ENCODE peak calls at places on chromosome 3, in eight cellular contexts. E is breast epithelium, Y is HepG2, M is cardiac muscle cell, K is HFF-Myc, H is GM12865, S is endothelial cell, A is GM13976. F is an unnamed sample.

GRCh38 chr3:55615039-55615693 is 128.1 kb upstream of the WNT5A start:
- DNase-seq in E (no peak), Y (no peak), M (no peak), K (no peak), H (no peak), S (no peak), A (no peak), F (no peak)

GRCh38 chr3:181933052-181933618 is 221.4 kb downstream of the SOX2 start:
- DNase-seq in E (no peak), Y (no peak), M (no peak), K (no peak), H (peak; percentile 64), S (no peak), A (no peak), F (no peak)

GRCh38 chr3:46378426-46378942 is 7.7 kb downstream of the CCR5 start:
- DNase-seq in E (no peak), Y (peak; percentile 27), M (peak; percentile 67), K (no peak), H (peak; percentile 75), S (peak; percentile 73), A (peak; percentile 59), F (peak; percentile 81)

GRCh38 chr3:122902326-122902725 is 107.5 kb downstream of the SLC49A4 start:
- DNase-seq in E (no peak), Y (no peak), M (no peak), K (no peak), H (no peak), S (no peak), A (no peak), F (no peak)

GRCh38 chr3:125231895-125232294 is 19.3 kb upstream of the SLC12A8 start:
- DNase-seq in E (no peak), Y (no peak), M (peak; percentile 82), K (no peak), H (no peak), S (no peak), A (no peak), F (no peak)

GRCh38 chr3:37810788-37811187 is 50.9 kb upstream of the CTDSPL start:
- DNase-seq in E (no peak), Y (no peak), M (no peak), K (no peak), H (no peak), S (no peak), A (no peak), F (no peak)

GRCh38 chr3:152419748-152420147 is 151.0 kb downstream of the MBNL1 start:
- DNase-seq in E (no peak), Y (no peak), M (no peak), K (no peak), H (no peak), S (no peak), A (no peak), F (peak; percentile 65)

GRCh38 chr3:27219127-27219860 is 149.9 kb downstream of the NEK10 start:
- DNase-seq in E (no peak), Y (no peak), M (no peak), K (no peak), H (no peak), S (no peak), A (no peak), F (no peak)

GRCh38 chr3:106034313-106034712 is 165.5 kb upstream of the CBLB start:
- DNase-seq in E (no peak), Y (no peak), M (no peak), K (no peak), H (no peak), S (no peak), A (no peak), F (no peak)

GRCh38 chr3:151379083-151379734 is 5.3 kb downstream of the P2RY12 start:
- DNase-seq in E (no peak), Y (peak; percentile 6), M (peak; percentile 56), K (no peak), H (peak; percentile 47), S (peak; percentile 62), A (no peak), F (peak; percentile 32)

GRCh38 chr3:52046186-52046913 is 10.0 kb downstream of the DUSP7 start:
- DNase-seq in E (no peak), Y (no peak), M (peak; percentile 90), K (peak; percentile 91), H (no peak), S (peak; percentile 22), A (no peak), F (no peak)

GRCh38 chr3:152175576-152175883 is 93.2 kb upstream of the MBNL1 start:
- DNase-seq in E (no peak), Y (no peak), M (peak; percentile 87), K (no peak), H (no peak), S (no peak), A (no peak), F (no peak)

GRCh38 chr3:128767351-128767750 is 41.4 kb downstream of the RAB7A start:
- DNase-seq in E (no peak), Y (no peak), M (peak; percentile 16), K (no peak), H (no peak), S (no peak), A (no peak), F (no peak)

GRCh38 chr3:174216948-174217718 is 642.0 kb upstream of the NAALADL2 start:
- DNase-seq in E (no peak), Y (no peak), M (no peak), K (no peak), H (no peak), S (no peak), A (no peak), F (no peak)

GRCh38 chr3:65484964-65485363 is 553.8 kb downstream of the MAGI1 start:
- DNase-seq in E (no peak), Y (no peak), M (no peak), K (no peak), H (no peak), S (no peak), A (no peak), F (no peak)

GRCh38 chr3:46953265-46954010 is 23.1 kb downstream of the CCDC12 start:
- DNase-seq in E (no peak), Y (no peak), M (no peak), K (no peak), H (peak; percentile 64), S (no peak), A (no peak), F (peak; percentile 36)

GRCh38 chr3:8421267-8421666 is 80.4 kb upstream of the LMCD1 start:
- DNase-seq in E (no peak), Y (no peak), M (no peak), K (no peak), H (no peak), S (peak; percentile 16), A (no peak), F (peak; percentile 14)

GRCh38 chr3:12884104-12884742 is 42.9 kb upstream of the RPL32 start:
- DNase-seq in E (no peak), Y (no peak), M (peak; percentile 17), K (no peak), H (no peak), S (no peak), A (no peak), F (no peak)
- TF ChIP-seq CTCF in E (no peak), Y (no peak), M (no peak), K (no peak), H (no peak), S (no peak), A (no peak), F (no peak)

DNA sequence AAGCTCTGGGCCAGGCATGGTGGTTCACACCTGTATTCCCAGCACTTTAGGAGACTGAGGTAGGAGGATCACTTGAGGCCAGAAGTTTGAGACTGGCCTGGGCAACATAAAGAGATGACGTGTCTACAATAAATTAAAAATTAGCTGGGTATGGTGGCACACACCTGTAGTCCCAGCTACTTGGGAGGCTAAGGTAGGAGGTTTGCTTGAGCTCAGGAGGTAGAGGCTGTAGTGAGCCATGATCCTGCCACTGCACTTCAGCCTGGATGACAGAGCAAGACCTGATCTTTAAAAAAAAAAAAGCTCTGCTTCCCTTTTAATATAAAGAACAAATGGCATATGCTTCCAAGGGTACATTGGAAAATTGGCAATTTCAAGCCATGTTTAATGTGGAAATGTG is 46.7 kb downstream of the FNDC3B start:
- DNase-seq in E (no peak), Y (no peak), M (no peak), K (no peak), H (no peak), S (no peak), A (no peak), F (no peak)
- TF ChIP-seq CTCF in E (no peak), Y (no peak), M (no peak), K (no peak), H (no peak), S (no peak), A (no peak), F (no peak)

DNA sequence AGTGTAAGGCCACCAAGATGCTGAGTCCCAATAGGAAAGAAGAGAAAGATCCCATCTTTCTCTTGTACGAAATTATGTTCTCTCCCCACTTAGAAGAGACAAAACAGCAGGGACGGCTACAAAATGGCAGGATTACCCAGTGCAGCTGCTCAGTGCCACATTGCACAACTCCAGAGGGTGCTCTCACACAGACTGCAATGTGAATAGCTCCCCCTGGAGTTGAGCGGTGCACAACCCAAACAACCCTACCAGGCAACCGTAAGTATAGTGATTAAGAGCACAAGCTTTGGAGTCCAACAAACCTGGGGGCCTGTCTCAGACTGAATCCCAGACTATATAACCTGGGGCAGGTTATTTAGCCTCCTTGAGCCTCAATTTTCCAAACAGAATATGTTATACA is 3.1 kb upstream of the BHLHE40 start:
- DNase-seq in E (no peak), Y (peak; percentile 79), M (peak; percentile 78), K (no peak), H (peak; percentile 82), S (peak; percentile 63), A (peak; percentile 46), F (peak; percentile 83)
- TF ChIP-seq CTCF in E (peak; percentile 25), Y (peak; percentile 88), M (peak; percentile 59), K (peak; percentile 67), H (peak; percentile 34), S (peak; percentile 33), A (peak; percentile 74), F (peak; percentile 76)

GRCh38 chr3:62601238-62601856 is 228.0 kb upstream of the FEZF2 start:
- DNase-seq in E (no peak), Y (no peak), M (peak; percentile 44), K (peak; percentile 91), H (no peak), S (no peak), A (no peak), F (no peak)

GRCh38 chr3:62597481-62597880 is 224.1 kb upstream of the FEZF2 start:
- DNase-seq in E (no peak), Y (no peak), M (no peak), K (peak; percentile 58), H (no peak), S (no peak), A (no peak), F (no peak)

GRCh38 chr3:62604301-62604700 is 231.0 kb upstream of the FEZF2 start:
- DNase-seq in E (no peak), Y (no peak), M (peak; percentile 84), K (peak; percentile 44), H (no peak), S (no peak), A (no peak), F (no peak)

GRCh38 chr3:62602987-62603386 is 229.6 kb upstream of the FEZF2 start:
- DNase-seq in E (no peak), Y (no peak), M (no peak), K (no peak), H (no peak), S (no peak), A (no peak), F (no peak)

GRCh38 chr3:62600033-62600432 is 226.7 kb upstream of the FEZF2 start:
- DNase-seq in E (no peak), Y (no peak), M (no peak), K (no peak), H (no peak), S (no peak), A (no peak), F (no peak)
- TF ChIP-seq CTCF in E (no peak), Y (no peak), M (no peak), K (no peak), H (no peak), S (no peak), A (no peak), F (no peak)

GRCh38 chr3:173111321-173111720 is 29.7 kb downstream of the SPATA16 start:
- DNase-seq in E (no peak), Y (no peak), M (no peak), K (no peak), H (no peak), S (no peak), A (no peak), F (no peak)
- TF ChIP-seq CTCF in E (no peak), Y (no peak), M (no peak), K (no peak), H (no peak), S (no peak), A (no peak), F (no peak)